ENCODE peak calls at places on chromosomes 2 and 18, in eight cellular contexts. M, B, O, T, N, G, C and Y are unnamed samples.

GRCh38 chr2:4715065-4715464 is 977.1 kb upstream of the SOX11 start:
- DNase-seq in G (no peak), O (no peak), M (no peak), T (no peak), B (peak; percentile 4), N (peak; percentile 48), C (no peak), Y (no peak)

GRCh38 chr2:190718652-190719526 is 70.0 kb downstream of the NAB1 start:
- DNase-seq in O (peak; percentile 94), M (peak; percentile 85), T (peak; percentile 5), C (no peak), B (peak; percentile 35), G (peak; percentile 82), N (no peak), Y (no peak)

GRCh38 chr2:11073251-11073650 is 82.0 kb upstream of the SLC66A3 start:
- DNase-seq in N (peak; percentile 85), C (no peak), O (no peak), T (no peak), G (peak; percentile 74), B (peak; percentile 56), M (peak; percentile 9), Y (peak; percentile 74)

GRCh38 chr2:1590611-1591460 is 153.5 kb downstream of the PXDN start:
- DNase-seq in G (no peak), B (no peak), M (no peak), N (peak; percentile 42), T (no peak), O (no peak), C (no peak), Y (no peak)

GRCh38 chr2:31335921-31336570 is 78.5 kb downstream of the XDH start:
- DNase-seq in C (no peak), N (no peak), T (peak; percentile 53), G (no peak), M (no peak), B (no peak), O (no peak), Y (no peak)

GRCh38 chr2:71784734-71785549 is 331.6 kb downstream of the DYSF start:
- DNase-seq in O (peak; percentile 48), M (no peak), N (no peak), G (no peak), C (no peak), T (no peak), B (no peak), Y (no peak)

GRCh38 chr2:109089602-109090300 is 39.3 kb upstream of the SH3RF3 start:
- DNase-seq in G (no peak), C (peak; percentile 51), N (no peak), O (no peak), M (no peak), T (no peak), B (no peak), Y (no peak)

GRCh38 chr2:41568648-41569047 is 479.2 kb upstream of the PKDCC start:
- DNase-seq in B (no peak), M (no peak), T (no peak), C (no peak), O (no peak), G (no peak), N (no peak), Y (no peak)

GRCh38 chr2:186382932-186383331 is 103.1 kb upstream of the ZC3H15 start:
- DNase-seq in N (no peak), B (no peak), M (no peak), O (no peak), C (no peak), G (no peak), T (no peak), Y (no peak)

GRCh38 chr2:180519276-180519675 is 461.1 kb upstream of the UBE2E3 start:
- DNase-seq in M (peak; percentile 51), O (peak; percentile 75), T (no peak), C (peak; percentile 37), N (no peak), B (no peak), G (no peak), Y (no peak)

GRCh38 chr2:86301711-86302202 is 35.7 kb downstream of the REEP1 start:
- DNase-seq in N (peak; percentile 39), M (no peak), T (no peak), O (no peak), C (no peak), B (peak; percentile 19), G (no peak), Y (no peak)

GRCh38 chr2:186697536-186697935 is 3.7 kb downstream of the FAM171B start:
- DNase-seq in C (no peak), M (peak; percentile 48), T (no peak), G (no peak), B (no peak), N (no peak), O (peak; percentile 61), Y (no peak)

GRCh38 chr2:74426181-74426758 is 4.7 kb downstream of the WDR54 start:
- DNase-seq in M (no peak), B (no peak), N (no peak), O (no peak), G (no peak), C (no peak), T (no peak), Y (no peak)

GRCh38 chr2:226031078-226031937 is 631.8 kb downstream of the NYAP2 start:
- DNase-seq in G (peak; percentile 72), O (peak; percentile 42), B (peak; percentile 93), N (peak; percentile 93), M (peak; percentile 30), C (peak; percentile 62), T (peak; percentile 51), Y (peak; percentile 70)

GRCh38 chr18:49371786-49372185 is 88.7 kb downstream of the DYM start:
- DNase-seq in B (no peak), N (no peak), C (no peak), T (no peak), G (no peak), M (no peak), O (no peak), Y (no peak)

GRCh38 chr2:150710916-150711315 is 223.4 kb upstream of the RND3 start:
- DNase-seq in O (no peak), B (no peak), T (no peak), C (no peak), M (no peak), N (no peak), G (no peak), Y (no peak)

DNA sequence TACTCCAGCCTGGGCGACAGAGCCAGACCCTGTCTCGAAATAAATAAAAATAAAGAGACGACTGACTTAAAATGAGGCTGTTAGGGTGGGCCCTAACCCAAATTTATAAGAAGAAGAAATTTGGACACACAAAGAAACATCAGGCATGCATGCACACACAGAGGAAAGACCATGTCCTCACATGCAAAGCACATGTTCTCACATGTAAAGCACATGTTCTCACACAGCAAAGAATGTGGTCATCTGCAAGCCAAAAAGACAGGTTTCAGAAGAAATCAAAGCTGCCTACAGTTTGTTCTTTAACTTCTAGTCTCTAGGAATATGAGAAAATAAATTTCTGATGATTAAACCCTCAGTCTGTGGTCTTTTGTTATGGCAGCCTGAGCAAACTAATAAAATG is 132.3 kb upstream of the CRIM1 start:
- DNase-seq in G (no peak), O (no peak), M (no peak), N (no peak), B (no peak), C (no peak), T (no peak), Y (no peak)
- TF ChIP-seq CTCF in G (no peak), O (no peak), M (no peak), N (no peak), B (no peak), C (no peak), T (no peak), Y (no peak)

DNA sequence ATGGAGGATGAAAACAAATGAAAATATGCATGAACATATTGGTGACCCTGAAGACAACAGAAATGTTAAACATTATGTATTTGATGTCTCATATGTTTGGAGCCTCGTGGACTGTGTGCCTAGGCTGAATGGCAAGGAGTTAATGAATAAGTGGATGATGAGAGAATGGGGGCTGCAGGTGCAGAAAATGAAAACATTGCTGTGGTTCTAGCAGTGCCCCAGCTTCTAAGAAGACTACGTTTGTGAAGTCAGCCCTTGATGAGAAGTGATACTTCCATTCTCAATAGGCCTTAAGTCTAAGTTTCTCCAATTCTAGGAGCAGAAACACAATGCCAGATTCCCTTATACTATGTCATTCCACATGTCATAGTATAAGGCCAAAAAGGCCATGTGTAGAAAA is 280.6 kb downstream of the SETBP1 start:
- DNase-seq in N (no peak), T (no peak), B (no peak), G (no peak), C (no peak), O (no peak), M (no peak), Y (no peak)
- TF ChIP-seq CTCF in N (no peak), T (no peak), B (no peak), G (no peak), C (no peak), O (no peak), M (no peak), Y (no peak)

GRCh38 chr18:44497757-44498490 is 182.8 kb upstream of the SETBP1 start:
- DNase-seq in C (no peak), M (no peak), B (no peak), N (no peak), G (no peak), O (no peak), T (no peak), Y (no peak)
- TF ChIP-seq CTCF in C (no peak), M (no peak), B (no peak), N (no peak), G (no peak), O (no peak), T (no peak), Y (no peak)

GRCh38 chr2:170157025-170157684 is 20.8 kb upstream of the MYO3B start:
- DNase-seq in O (no peak), G (no peak), M (peak; percentile 25), N (no peak), T (peak; percentile 31), C (no peak), B (no peak), Y (no peak)

GRCh38 chr2:170152421-170152820 is 25.5 kb upstream of the MYO3B start:
- DNase-seq in N (no peak), M (no peak), T (no peak), O (no peak), G (no peak), C (no peak), B (no peak), Y (no peak)

GRCh38 chr2:170155723-170156253 is 22.2 kb upstream of the MYO3B start:
- DNase-seq in G (no peak), M (no peak), B (no peak), T (no peak), C (no peak), O (no peak), N (no peak), Y (no peak)

GRCh38 chr2:170156592-170156991 is 21.4 kb upstream of the MYO3B start:
- DNase-seq in T (no peak), N (no peak), C (no peak), M (no peak), G (no peak), O (no peak), B (no peak), Y (no peak)

DNA sequence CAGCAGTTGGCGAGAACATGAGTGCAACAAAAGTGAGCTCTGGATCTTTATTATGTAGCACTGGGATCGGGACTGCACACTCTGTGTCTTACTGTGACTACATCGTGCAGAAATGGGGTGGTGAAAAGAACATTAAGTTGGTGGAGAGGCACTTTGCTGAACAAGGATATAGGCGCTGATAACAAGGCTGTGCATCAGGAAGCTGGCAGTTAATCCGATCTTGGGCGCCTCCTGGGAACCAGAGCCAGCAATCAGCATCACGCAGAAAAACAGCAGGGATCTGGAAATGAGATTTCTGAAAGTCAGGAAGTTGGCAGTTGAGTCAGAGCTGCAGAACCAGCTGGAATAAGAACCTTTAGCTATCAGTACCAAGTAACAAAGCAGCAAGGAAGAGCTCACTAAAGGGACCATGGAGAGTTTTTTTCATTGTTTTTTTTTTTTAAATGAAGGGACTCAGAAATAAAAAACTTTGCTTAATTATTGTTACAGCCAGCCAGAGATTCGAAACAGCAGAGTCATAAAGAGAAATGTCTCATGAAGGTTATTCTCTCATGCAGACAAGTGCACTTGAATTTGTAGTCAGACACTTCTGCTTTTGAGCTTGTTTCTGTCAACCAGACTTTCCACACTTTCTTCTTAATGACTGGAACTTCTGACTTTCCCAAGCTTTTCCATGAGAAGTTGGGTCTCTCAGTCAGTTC is 22.8 kb upstream of the MYO3B start:
- DNase-seq in T (peak; percentile 26), B (no peak), O (no peak), G (peak; percentile 41), N (peak; percentile 44), M (peak; percentile 18), C (no peak), Y (peak; percentile 12)
- TF ChIP-seq CTCF in T (no peak), B (no peak), O (no peak), G (no peak), N (no peak), M (peak; percentile 49), C (no peak), Y (no peak)